ENCODE peak calls at places on chromosomes 13 and 19, in four cellular contexts. N, G, O and I are unnamed samples. For H3K36me3, the result is how much of the 10 kb centered on the place peaks cover.

GRCh38 chr13:94825507-94825906 is 113.2 kb upstream of the SOX21 start:
- DNase-seq in O (peak), N (no peak), G (no peak), I (no peak)

GRCh38 chr19:30666301-30666803 is 294.2 kb downstream of the ZNF536 start:
- DNase-seq in N (peak), G (peak), O (peak), I (no peak)

GRCh38 chr13:37340911-37341670 is 235.6 kb upstream of the CSNK1A1L start:
- DNase-seq in N (no peak), G (no peak), O (no peak), I (no peak)

GRCh38 chr13:95153647-95154405 is 147.4 kb downstream of the ABCC4 start:
- DNase-seq in G (no peak), O (no peak), N (no peak), I (no peak)

GRCh38 chr19:7534531-7534980 is 961 bp upstream of the PNPLA6 start:
- DNase-seq in O (peak), N (peak), G (peak), I (no peak)

GRCh38 chr13:72258340-72258981 is 391.5 kb upstream of the DACH1 start:
- DNase-seq in N (no peak), O (no peak), G (no peak), I (no peak)

GRCh38 chr13:101545521-101545920 is 93.0 kb downstream of the ITGBL1 start:
- DNase-seq in O (no peak), G (peak), N (no peak), I (no peak)

GRCh38 chr19:6963937-6964336 is 57.3 kb downstream of the MBD3L2B start:
- DNase-seq in G (no peak), O (no peak), N (peak), I (no peak)

GRCh38 chr13:98978280-98978679 is 416 bp upstream of the DOCK9 start:
- DNase-seq in N (no peak), G (peak), O (no peak), I (peak)

GRCh38 chr13:19817106-19817505 is 34.4 kb upstream of the PSPC1 start:
- DNase-seq in G (no peak), N (no peak), O (no peak), I (no peak)

GRCh38 chr19:55247621-55248099 is 11.2 kb downstream of the PPP6R1 start:
- DNase-seq in G (peak), O (peak), N (no peak), I (peak)

GRCh38 chr19:58581227-58582141 is 8.3 kb upstream of the MZF1 start:
- DNase-seq in N (peak), O (peak), G (peak), I (no peak)

GRCh38 chr19:2540646-2541454 is 64.9 kb downstream of the GADD45B start:
- DNase-seq in O (peak), G (peak), N (no peak), I (peak)

GRCh38 chr13:92963029-92963428 is 263.6 kb upstream of the GPC6 start:
- DNase-seq in O (no peak), G (no peak), N (no peak), I (peak)

GRCh38 chr19:38845374-38846024 is 4.3 kb downstream of the HNRNPL start:
- DNase-seq in G (no peak), O (no peak), N (no peak), I (no peak)

GRCh38 chr13:86846501-86846900 is 824.7 kb upstream of the SLITRK5 start:
- DNase-seq in G (no peak), O (no peak), N (no peak), I (no peak)

GRCh38 chr13:74575729-74576125 is 441.5 kb upstream of the KLF12 start:
- DNase-seq in G (peak), O (peak), N (no peak), I (no peak)

GRCh38 chr19:2332341-2333026 is 4.0 kb downstream of the SPPL2B start:
- DNase-seq in O (no peak), G (no peak), N (peak), I (no peak)

GRCh38 chr19:3039641-3040077 is 10.6 kb upstream of the TLE2 start:
- DNase-seq in O (no peak), G (no peak), N (peak), I (no peak)

GRCh38 chr19:10760268-10760944 is 42.5 kb downstream of the DNM2 start:
- DNase-seq in N (peak), G (no peak), O (no peak), I (peak)

GRCh38 chr19:39671739-39672363 is 16.1 kb downstream of the LGALS16 start:
- DNase-seq in N (peak), G (peak), O (peak), I (no peak)

GRCh38 chr19:29329460-29330134 is 116.6 kb upstream of the UQCRFS1 start:
- DNase-seq in N (peak), G (no peak), O (no peak), I (no peak)

GRCh38 chr13:95523598-95523997 is 28.9 kb upstream of the CLDN10 start:
- DNase-seq in G (no peak), O (no peak), N (no peak), I (no peak)

GRCh38 chr13:99380921-99381645 is 73.9 kb upstream of the GPR183 start:
- DNase-seq in N (no peak), G (no peak), O (no peak), I (no peak)

GRCh38 chr19:49689133-49690072 is at the start of gene ADM5:
- DNase-seq in G (no peak), O (no peak), N (no peak), I (no peak)

GRCh38 chr19:3950871-3951861 is 18.3 kb downstream of the NMRK2 start:
- DNase-seq in N (no peak), G (no peak), O (peak), I (no peak)

GRCh38 chr13:57631607-57632275 is at the start of gene PCDH17:
- DNase-seq in G (peak), O (peak), N (no peak), I (no peak)

GRCh38 chr13:57629821-57630235 is 1.7 kb upstream of the PCDH17 start:
- DNase-seq in N (no peak), O (peak), G (peak), I (peak)

GRCh38 chr13:57629391-57629804 is 2.1 kb upstream of the PCDH17 start:
- DNase-seq in O (peak), N (no peak), G (no peak), I (no peak)

GRCh38 chr13:57632276-57633140 is 964 bp downstream of the PCDH17 start:
- DNase-seq in O (peak), N (no peak), G (no peak), I (no peak)

GRCh38 chr13:57630661-57631606 is 610 bp upstream of the PCDH17 start:
- DNase-seq in G (peak), N (no peak), O (peak), I (peak)
- H3K36me3 ChIP-seq in G (under half), N (under half), O (under half), I (under half)

GRCh38 chr19:51294211-51294976 is 17.1 kb upstream of the IGLON5 start:
- DNase-seq in G (no peak), N (no peak), O (no peak), I (no peak)
- H3K36me3 ChIP-seq in G (under half), N (under half), O (under half), I (under half)

GRCh38 chr19:597406-598315 is 8.0 kb downstream of the HCN2 start:
- DNase-seq in G (no peak), O (no peak), N (no peak), I (no peak)
- H3K36me3 ChIP-seq in G (under half), O (under half), N (under half), I (under half)

DNA sequence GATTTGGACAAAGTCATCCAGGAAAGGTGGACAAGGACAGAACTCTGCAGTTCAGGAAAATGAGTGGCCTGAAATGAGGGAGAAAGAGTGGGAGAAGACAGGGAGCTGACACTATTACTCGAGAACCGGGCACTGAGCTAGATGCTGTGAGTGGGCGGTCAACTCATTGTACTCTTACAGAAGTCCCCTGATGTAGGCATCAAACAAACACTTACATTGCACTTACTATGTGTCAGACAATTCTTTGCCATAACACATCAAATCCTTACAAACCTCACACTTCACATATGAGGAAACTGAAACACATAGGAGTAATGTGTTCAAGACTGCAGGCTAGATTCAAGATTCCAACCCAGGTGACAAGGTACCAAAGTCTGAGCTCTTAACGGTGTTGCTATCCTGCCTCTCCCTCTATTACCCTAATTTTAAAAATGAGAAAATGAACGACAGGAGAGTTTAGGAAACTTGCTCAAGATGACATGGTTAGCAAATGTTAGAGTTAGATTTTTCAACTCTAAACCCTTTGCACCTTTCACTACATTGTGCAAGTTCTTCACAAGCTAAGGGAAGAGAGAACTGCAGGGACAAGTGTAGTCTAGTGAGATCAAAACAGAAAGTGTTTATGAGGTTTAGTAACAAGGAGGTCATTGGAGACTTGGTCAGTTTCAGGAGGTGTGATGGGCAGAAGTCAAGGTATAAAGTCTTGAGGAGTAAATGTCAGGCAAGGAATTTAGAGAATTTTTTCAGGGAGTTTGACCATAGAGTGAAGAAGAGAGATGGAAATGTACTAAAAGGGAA is 4.9 kb upstream of the MEDAG start:
- DNase-seq in N (no peak), O (no peak), G (no peak), I (no peak)
- H3K36me3 ChIP-seq in N (under half), O (under half), G (under half), I (under half)

DNA sequence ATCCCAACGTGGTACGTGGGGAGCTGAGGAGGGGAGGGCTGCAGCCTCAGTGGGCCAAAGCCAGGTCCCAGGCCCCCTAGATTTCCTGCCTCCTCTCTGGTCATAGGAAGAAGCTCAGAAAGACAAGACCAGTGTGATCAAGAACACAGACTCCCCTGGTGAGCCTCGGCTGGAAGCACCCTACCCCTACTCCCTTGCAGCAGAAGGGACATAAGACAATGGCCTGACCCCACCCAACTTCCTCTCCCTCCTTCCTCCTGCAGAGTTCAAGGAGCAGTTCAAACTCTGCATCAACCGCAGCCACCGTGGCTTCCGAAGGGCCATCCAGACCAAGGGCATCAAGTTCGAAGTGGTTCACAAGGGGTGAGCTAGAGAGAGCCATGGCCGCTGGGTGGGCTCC is 11.5 kb downstream of the PODNL1 start:
- DNase-seq in N (no peak), O (peak), G (no peak), I (no peak)
- H3K36me3 ChIP-seq in N (under half), O (under half), G (under half), I (under half)

DNA sequence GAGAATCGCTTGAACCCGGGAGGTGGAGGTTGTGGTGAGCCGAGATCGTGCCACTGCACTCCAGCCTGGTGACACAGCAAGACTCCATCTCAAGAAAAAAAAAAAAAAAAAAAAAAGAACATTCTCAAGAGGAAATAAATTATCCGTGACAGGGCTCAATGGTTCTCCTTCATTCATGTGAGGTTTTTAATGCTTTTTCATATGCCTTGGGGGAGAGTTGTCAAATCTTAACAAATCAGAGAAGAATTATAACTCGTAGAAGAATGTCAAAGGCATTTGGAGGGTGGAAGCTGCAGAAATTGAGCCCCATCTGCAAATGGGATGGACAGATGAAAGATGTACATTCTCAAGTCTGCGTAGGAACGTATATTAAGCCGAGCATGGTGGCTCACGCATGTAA is 34.8 kb upstream of the HOMER3 start:
- DNase-seq in N (no peak), G (no peak), O (no peak), I (no peak)
- H3K36me3 ChIP-seq in N (under half), G (under half), O (under half), I (under half)